ENCODE peak calls at places on chromosomes 5 and 9, in six cellular contexts. T is Ammon's horn, G is left ventricle myocardium inferior, C is NCI-H1417, S is T-helper 2 cell, P is neural crest cell. Y is an unnamed sample.
A peak's percentile ranks its signal among the peaks of the same experiment; 100 is the strongest.

GRCh38 chr5:77224672-77225355 is 14.3 kb downstream of the PDE8B start:
- DNase-seq in C (no peak), T (no peak), S (no peak), G (no peak), P (no peak), Y (no peak)

GRCh38 chr5:10550222-10550995 is 13.5 kb upstream of the ANKRD33B start:
- DNase-seq in S (no peak), T (no peak), P (no peak), G (no peak), C (no peak), Y (no peak)

GRCh38 chr9:20209421-20210340 is 412.6 kb downstream of the MLLT3 start:
- DNase-seq in T (no peak), S (peak; percentile 40), C (no peak), G (no peak), P (no peak), Y (no peak)

GRCh38 chr9:68747043-68747533 is 42.0 kb downstream of the PIP5K1B start:
- DNase-seq in T (no peak), G (no peak), S (peak; percentile 3), P (no peak), C (no peak), Y (no peak)

GRCh38 chr5:37774912-37775483 is 64.8 kb downstream of the GDNF start:
- DNase-seq in G (no peak), S (peak; percentile 27), C (no peak), T (no peak), P (no peak), Y (peak; percentile 20)

GRCh38 chr9:89664896-89665329 is 60.1 kb downstream of the GADD45G start:
- DNase-seq in T (no peak), S (no peak), P (no peak), G (no peak), C (peak; percentile 68), Y (no peak)

GRCh38 chr5:17455937-17456336 is 42.1 kb upstream of the TAF11L2 start:
- DNase-seq in T (peak; percentile 11), C (no peak), S (no peak), G (no peak), P (no peak), Y (no peak)

GRCh38 chr9:93520523-93520922 is 55.9 kb upstream of the PHF2 start:
- DNase-seq in P (no peak), T (no peak), C (no peak), S (peak; percentile 44), G (no peak), Y (no peak)

GRCh38 chr9:128946945-128947422 is 419 bp downstream of the DOLK start:
- DNase-seq in P (no peak), S (peak; percentile 33), T (peak; percentile 57), C (no peak), G (no peak), Y (no peak)

GRCh38 chr5:57764479-57765089 is 282.0 kb upstream of the ACTBL2 start:
- DNase-seq in P (no peak), C (no peak), S (no peak), G (no peak), T (no peak), Y (no peak)

GRCh38 chr9:19788152-19788551 is 685 bp downstream of the SLC24A2 start:
- DNase-seq in C (no peak), G (no peak), S (no peak), T (peak; percentile 46), P (peak; percentile 8), Y (no peak)

GRCh38 chr9:5778799-5779198 is 54.1 kb downstream of the ERMP1 start:
- DNase-seq in G (no peak), S (peak; percentile 26), C (no peak), T (no peak), P (no peak), Y (no peak)

GRCh38 chr9:133246507-133247390 is 28.3 kb downstream of the ABO start:
- DNase-seq in T (no peak), G (no peak), S (no peak), C (no peak), P (no peak), Y (no peak)

GRCh38 chr5:120160120-120160895 is 303.8 kb upstream of the PRR16 start:
- DNase-seq in T (no peak), G (no peak), C (peak; percentile 41), S (no peak), P (no peak), Y (no peak)

GRCh38 chr5:139232161-139232724 is 34.1 kb upstream of the SIL1 start:
- DNase-seq in C (peak; percentile 80), S (peak; percentile 54), T (no peak), G (no peak), P (no peak), Y (no peak)

Y was measured in SK-N-DZ.